ENCODE peak calls at places on chromosomes 13 and 19, in six cellular contexts. M is suprapubic skin, H is HCT116, X is upper lobe of left lung, S is breast epithelium, Z is sigmoid colon. R is an unnamed sample.
A peak's percentile ranks its signal among the peaks of the same experiment; 100 is the strongest.

GRCh38 chr13:28763887-28764286 is 45.1 kb upstream of the SLC46A3 start:
- DNase-seq in M (no peak), X (no peak), H (no peak), S (no peak), Z (no peak), R (no peak)

GRCh38 chr13:65724261-65724660 is 1505.9 kb downstream of the PCDH9 start:
- DNase-seq in S (no peak), X (no peak), H (no peak), M (no peak), Z (no peak), R (no peak)

GRCh38 chr13:71619096-71619495 is 247.9 kb downstream of the DACH1 start:
- DNase-seq in H (no peak), Z (no peak), M (no peak), X (no peak), S (no peak), R (no peak)

GRCh38 chr13:30362869-30363268 is 55.5 kb upstream of the KATNAL1 start:
- DNase-seq in Z (no peak), M (no peak), X (no peak), H (no peak), S (no peak), R (no peak)

GRCh38 chr19:51127755-51128154 is 3.0 kb downstream of the SIGLEC9 start:
- DNase-seq in S (no peak), H (no peak), Z (peak; percentile 79), X (no peak), M (peak; percentile 67), R (peak; percentile 28)

GRCh38 chr13:35889560-35889959 is 241.6 kb downstream of the DCLK1 start:
- DNase-seq in M (no peak), S (no peak), Z (no peak), X (no peak), H (no peak), R (no peak)

GRCh38 chr13:99103536-99103935 is 97.1 kb upstream of the UBAC2 start:
- DNase-seq in X (no peak), M (no peak), Z (no peak), H (no peak), S (no peak), R (no peak)

GRCh38 chr19:11781295-11782057 is 14.7 kb downstream of the ZNF441 start:
- DNase-seq in Z (no peak), X (no peak), M (no peak), S (no peak), H (no peak), R (no peak)

GRCh38 chr13:113816248-113816924 is 47.5 kb downstream of the GAS6 start:
- DNase-seq in S (no peak), X (peak; percentile 67), M (no peak), H (no peak), Z (no peak), R (no peak)

GRCh38 chr19:14554382-14554812 is 17.5 kb downstream of the NDUFB7 start:
- DNase-seq in S (peak; percentile 75), M (no peak), X (no peak), H (no peak), Z (no peak), R (peak; percentile 30)

GRCh38 chr13:76991432-76991795 is 467 bp upstream of the CLN5 start:
- DNase-seq in M (peak; percentile 82), Z (peak; percentile 67), H (no peak), S (no peak), X (no peak), R (peak; percentile 54)

GRCh38 chr19:3350014-3350663 is 16.2 kb upstream of the NFIC start:
- DNase-seq in M (no peak), Z (peak; percentile 80), H (no peak), X (no peak), S (no peak), R (peak; percentile 68)

GRCh38 chr13:49295231-49295630 is 47.5 kb downstream of the CDADC1 start:
- DNase-seq in H (no peak), S (no peak), M (no peak), X (no peak), Z (no peak), R (no peak)

GRCh38 chr19:48842744-48843162 is 6.5 kb upstream of the HSD17B14 start:
- DNase-seq in X (no peak), S (no peak), Z (no peak), H (peak; percentile 46), M (no peak), R (peak; percentile 34)

GRCh38 chr13:71613347-71613746 is 253.7 kb downstream of the DACH1 start:
- DNase-seq in M (no peak), S (no peak), H (no peak), X (no peak), Z (no peak), R (no peak)

GRCh38 chr19:36916991-36917390 is 859 bp downstream of the ZNF568 start:
- DNase-seq in X (no peak), Z (no peak), H (no peak), M (no peak), S (no peak), R (no peak)

GRCh38 chr19:5337886-5338595 is 2.6 kb downstream of the PTPRS start:
- DNase-seq in X (no peak), S (no peak), M (no peak), Z (no peak), H (no peak), R (no peak)

GRCh38 chr13:21501709-21502108 is 42.6 kb upstream of the ZDHHC20 start:
- DNase-seq in S (no peak), X (no peak), Z (no peak), M (no peak), H (no peak), R (no peak)

GRCh38 chr19:3618144-3618810 is 8.3 kb downstream of the CACTIN start:
- DNase-seq in X (peak; percentile 93), M (no peak), H (no peak), Z (peak; percentile 88), S (no peak), R (peak; percentile 70)

GRCh38 chr19:10408511-10409291 is 5.4 kb upstream of the CDC37 start:
- DNase-seq in M (no peak), X (peak; percentile 79), S (no peak), H (no peak), Z (no peak), R (peak; percentile 62)

GRCh38 chr13:24225062-24225461 is 64.5 kb downstream of the SPATA13 start:
- DNase-seq in X (peak; percentile 57), M (no peak), H (no peak), Z (no peak), S (no peak), R (no peak)

DNA sequence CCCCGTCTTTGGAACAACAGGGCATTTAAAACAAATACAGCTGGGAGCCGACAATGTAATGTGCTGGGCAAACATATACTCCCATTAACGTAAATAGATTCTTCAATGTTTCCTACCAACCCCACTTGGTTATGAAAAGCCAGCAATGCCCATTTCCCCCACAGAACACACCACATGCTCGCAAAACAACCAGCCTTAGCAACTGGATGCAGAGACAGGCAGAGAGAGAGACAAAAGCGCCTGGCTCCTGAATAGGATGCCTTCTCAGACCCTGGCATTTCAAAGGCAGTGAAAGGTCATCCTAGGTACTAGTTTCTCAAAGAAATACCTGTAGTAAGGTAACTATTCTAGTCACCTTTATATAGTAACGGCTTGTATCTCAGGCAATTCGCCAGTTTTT is 462.9 kb downstream of the ITGBL1 start:
- DNase-seq in Z (no peak), H (no peak), M (no peak), X (no peak), S (no peak), R (no peak)
- TF ChIP-seq POLR2AphosphoS5 in Z (no peak), H (no peak), M (no peak), X (no peak), S (no peak), R (no peak)

DNA sequence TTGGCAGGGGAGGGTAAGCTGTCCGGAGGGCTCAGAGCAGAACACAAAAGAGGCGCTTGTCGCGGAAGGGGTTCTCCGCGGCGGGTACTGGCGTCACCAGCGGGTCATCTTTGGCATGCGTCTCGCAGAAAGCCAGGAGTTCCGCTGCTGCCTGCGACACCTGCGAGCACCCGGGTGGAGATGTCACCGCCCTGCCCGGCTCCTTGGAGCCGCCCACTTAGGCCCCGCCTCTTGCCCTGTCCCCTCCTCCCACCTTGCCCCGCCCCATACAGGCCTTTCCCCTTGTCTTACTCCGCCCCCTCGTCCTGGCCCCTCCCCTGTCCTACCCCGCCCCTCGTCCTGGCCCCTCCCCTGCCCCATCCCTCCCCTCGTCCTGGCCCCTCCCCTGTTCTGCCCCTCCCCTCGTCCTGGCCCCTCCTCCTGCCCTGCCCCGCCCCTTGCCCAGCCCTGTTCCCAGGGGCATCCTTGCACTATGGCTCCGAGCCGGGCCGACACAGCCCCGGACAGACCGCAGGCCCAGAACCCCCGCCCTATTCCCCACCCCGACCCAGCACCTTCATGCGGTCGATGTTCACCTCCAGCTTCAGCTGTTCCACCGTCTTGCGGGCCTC is 1.9 kb downstream of the GNG8 start:
- DNase-seq in S (peak; percentile 91), H (peak; percentile 87), Z (peak; percentile 96), M (peak; percentile 94), X (peak; percentile 92), R (peak; percentile 97)
- TF ChIP-seq POLR2A in S (no peak), H (no peak), Z (no peak), M (no peak), X (no peak), R (no peak)

GRCh38 chr19:756821-757688 is 6.1 kb downstream of the MISP start:
- DNase-seq in S (no peak), M (no peak), H (no peak), Z (no peak), X (peak; percentile 77), R (no peak)

GRCh38 chr19:756232-756631 is 5.3 kb downstream of the MISP start:
- DNase-seq in M (no peak), Z (no peak), S (no peak), H (peak; percentile 73), X (no peak), R (peak; percentile 51)

GRCh38 chr19:752652-753517 is 2.0 kb downstream of the MISP start:
- DNase-seq in M (peak; percentile 66), S (peak; percentile 71), Z (peak; percentile 82), H (peak; percentile 89), X (peak; percentile 85), R (peak; percentile 95)

GRCh38 chr19:754530-754929 is 3.6 kb downstream of the MISP start:
- DNase-seq in X (no peak), H (no peak), S (no peak), M (no peak), Z (no peak), R (peak; percentile 61)

GRCh38 chr19:755063-755462 is 4.2 kb downstream of the MISP start:
- DNase-seq in Z (no peak), H (no peak), S (no peak), X (peak; percentile 71), M (no peak), R (peak; percentile 90)
- TF ChIP-seq POLR2AphosphoS5 in Z (no peak), H (no peak), S (no peak), X (no peak), M (no peak), R (peak; percentile 44)

DNA sequence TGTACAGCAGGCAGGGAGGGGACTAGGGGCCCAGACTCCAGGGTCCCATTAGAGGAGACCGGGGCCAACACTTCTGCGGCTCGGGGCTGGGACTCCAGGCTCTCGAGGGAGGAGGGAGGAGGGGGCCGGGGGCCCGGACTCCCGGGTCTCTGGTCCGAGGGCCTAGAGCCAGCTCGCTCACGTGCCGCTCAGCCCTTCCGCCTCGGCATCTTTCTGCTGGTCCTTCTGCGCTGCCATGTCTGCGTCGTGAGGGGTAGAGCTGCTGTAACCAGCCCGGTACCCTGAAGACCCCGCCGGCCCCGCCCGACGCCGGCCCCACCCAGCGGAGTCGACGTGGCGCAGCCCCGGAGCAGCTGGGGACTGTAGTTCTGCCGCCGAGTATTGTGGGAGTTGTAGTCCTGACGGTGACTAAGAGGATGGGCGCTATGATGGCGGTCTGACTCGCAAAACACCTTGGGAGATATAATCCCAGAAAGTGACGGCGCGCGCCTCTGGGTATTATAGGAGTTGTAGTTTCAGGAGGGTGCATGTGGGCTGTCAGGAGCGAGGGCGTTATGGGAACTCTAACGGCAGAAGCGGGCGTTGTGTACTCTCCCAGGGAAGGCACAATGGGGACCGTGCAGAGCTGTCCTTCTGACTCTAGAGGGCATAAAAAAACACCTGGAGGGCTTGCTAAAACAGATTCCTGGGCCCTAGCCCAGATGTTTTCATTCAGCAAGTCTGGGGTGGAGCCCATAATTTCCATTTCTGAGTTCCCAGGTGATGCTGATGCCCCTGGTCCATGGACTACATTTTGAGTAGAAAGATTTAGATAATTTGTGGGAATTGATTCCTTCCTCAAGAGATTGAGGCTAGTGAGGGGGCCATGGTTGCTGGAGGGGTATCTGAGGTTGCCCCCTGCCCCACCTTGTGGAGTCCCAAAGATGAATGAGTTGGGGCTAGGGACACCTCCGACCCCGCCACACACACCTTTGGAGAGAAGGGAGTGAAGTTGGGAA is at the start of gene RABAC1:
- DNase-seq in S (peak; percentile 84), H (peak; percentile 85), M (peak; percentile 91), Z (peak; percentile 94), X (peak; percentile 97), R (peak; percentile 93)
- TF ChIP-seq POLR2A in S (peak; percentile 32), H (peak; percentile 37), M (no peak), Z (peak; percentile 42), X (peak; percentile 4), R (no peak)

R was measured in transverse colon.